ENCODE peak calls at places on chromosome 2, in four cellular contexts. One of them, this sample, is unnamed.

GRCh38 chr2:73859721-73860586 is 31.2 kb downstream of the STAMBP start:
- DNase-seq in stimulated activated CD4-positive, alpha-beta T cell treated with anti-CD3 and anti-CD28 coated beads, TNF-alpha, amount 100 ng/mL, for 4 hours: no peak
- DNase-seq in NCI-H1436 treated with DMSO at 0.1 percent for 48 hours: no peak
- DNase-seq in activated CD4-positive, CD25-positive, alpha-beta regulatory T cell: no peak
- DNase-seq in this sample: no peak

GRCh38 chr2:12213222-12213621 is 466.8 kb downstream of the LPIN1 start:
- DNase-seq in stimulated activated CD4-positive, alpha-beta T cell treated with anti-CD3 and anti-CD28 coated beads, TNF-alpha, amount 100 ng/mL, for 4 hours: no peak
- DNase-seq in NCI-H1436 treated with DMSO at 0.1 percent for 48 hours: no peak
- DNase-seq in activated CD4-positive, CD25-positive, alpha-beta regulatory T cell: no peak
- DNase-seq in this sample: no peak

GRCh38 chr2:240452471-240453256 is 17.2 kb downstream of the GPC1 start:
- DNase-seq in stimulated activated CD4-positive, alpha-beta T cell treated with anti-CD3 and anti-CD28 coated beads, TNF-alpha, amount 100 ng/mL, for 4 hours: no peak
- DNase-seq in NCI-H1436 treated with DMSO at 0.1 percent for 48 hours: no peak
- DNase-seq in activated CD4-positive, CD25-positive, alpha-beta regulatory T cell: no peak
- DNase-seq in this sample: no peak

GRCh38 chr2:197215988-197216979 is 94.3 kb downstream of the ANKRD44 start:
- DNase-seq in stimulated activated CD4-positive, alpha-beta T cell treated with anti-CD3 and anti-CD28 coated beads, TNF-alpha, amount 100 ng/mL, for 4 hours: no peak
- DNase-seq in NCI-H1436 treated with DMSO at 0.1 percent for 48 hours: no peak
- DNase-seq in activated CD4-positive, CD25-positive, alpha-beta regulatory T cell: no peak
- DNase-seq in this sample: no peak

GRCh38 chr2:94986392-94986963 is 39.0 kb upstream of the MAL start:
- DNase-seq in stimulated activated CD4-positive, alpha-beta T cell treated with anti-CD3 and anti-CD28 coated beads, TNF-alpha, amount 100 ng/mL, for 4 hours: no peak
- DNase-seq in NCI-H1436 treated with DMSO at 0.1 percent for 48 hours: no peak
- DNase-seq in activated CD4-positive, CD25-positive, alpha-beta regulatory T cell: no peak
- DNase-seq in this sample: no peak

GRCh38 chr2:187504312-187504921 is 49.8 kb downstream of the TFPI start:
- DNase-seq in stimulated activated CD4-positive, alpha-beta T cell treated with anti-CD3 and anti-CD28 coated beads, TNF-alpha, amount 100 ng/mL, for 4 hours: no peak
- DNase-seq in NCI-H1436 treated with DMSO at 0.1 percent for 48 hours: no peak
- DNase-seq in activated CD4-positive, CD25-positive, alpha-beta regulatory T cell: no peak
- DNase-seq in this sample: no peak

GRCh38 chr2:164681009-164681408 is 59.7 kb upstream of the GRB14 start:
- DNase-seq in stimulated activated CD4-positive, alpha-beta T cell treated with anti-CD3 and anti-CD28 coated beads, TNF-alpha, amount 100 ng/mL, for 4 hours: no peak
- DNase-seq in NCI-H1436 treated with DMSO at 0.1 percent for 48 hours: no peak
- DNase-seq in activated CD4-positive, CD25-positive, alpha-beta regulatory T cell: no peak
- DNase-seq in this sample: no peak

GRCh38 chr2:229445013-229445412 is 173.9 kb upstream of the PID1 start:
- DNase-seq in stimulated activated CD4-positive, alpha-beta T cell treated with anti-CD3 and anti-CD28 coated beads, TNF-alpha, amount 100 ng/mL, for 4 hours: no peak
- DNase-seq in NCI-H1436 treated with DMSO at 0.1 percent for 48 hours: no peak
- DNase-seq in activated CD4-positive, CD25-positive, alpha-beta regulatory T cell: no peak
- DNase-seq in this sample: no peak

GRCh38 chr2:47070920-47071824 is 83.9 kb downstream of the STPG4 start:
- DNase-seq in stimulated activated CD4-positive, alpha-beta T cell treated with anti-CD3 and anti-CD28 coated beads, TNF-alpha, amount 100 ng/mL, for 4 hours: no peak
- DNase-seq in NCI-H1436 treated with DMSO at 0.1 percent for 48 hours: no peak
- DNase-seq in activated CD4-positive, CD25-positive, alpha-beta regulatory T cell: no peak
- DNase-seq in this sample: peak

GRCh38 chr2:45452866-45453265 is 158.2 kb downstream of the SRBD1 start:
- DNase-seq in stimulated activated CD4-positive, alpha-beta T cell treated with anti-CD3 and anti-CD28 coated beads, TNF-alpha, amount 100 ng/mL, for 4 hours: no peak
- DNase-seq in NCI-H1436 treated with DMSO at 0.1 percent for 48 hours: no peak
- DNase-seq in activated CD4-positive, CD25-positive, alpha-beta regulatory T cell: no peak
- DNase-seq in this sample: no peak

GRCh38 chr2:26345284-26345553 is 724 bp upstream of the SELENOI start:
- DNase-seq in stimulated activated CD4-positive, alpha-beta T cell treated with anti-CD3 and anti-CD28 coated beads, TNF-alpha, amount 100 ng/mL, for 4 hours: no peak
- DNase-seq in NCI-H1436 treated with DMSO at 0.1 percent for 48 hours: no peak
- DNase-seq in activated CD4-positive, CD25-positive, alpha-beta regulatory T cell: no peak
- DNase-seq in this sample: no peak

GRCh38 chr2:36708119-36708741 is 11.7 kb downstream of the VIT start:
- DNase-seq in stimulated activated CD4-positive, alpha-beta T cell treated with anti-CD3 and anti-CD28 coated beads, TNF-alpha, amount 100 ng/mL, for 4 hours: no peak
- DNase-seq in NCI-H1436 treated with DMSO at 0.1 percent for 48 hours: no peak
- DNase-seq in activated CD4-positive, CD25-positive, alpha-beta regulatory T cell: no peak
- DNase-seq in this sample: no peak

GRCh38 chr2:219436491-219436890 is 1.8 kb downstream of the SPEG start:
- DNase-seq in stimulated activated CD4-positive, alpha-beta T cell treated with anti-CD3 and anti-CD28 coated beads, TNF-alpha, amount 100 ng/mL, for 4 hours: no peak
- DNase-seq in NCI-H1436 treated with DMSO at 0.1 percent for 48 hours: no peak
- DNase-seq in activated CD4-positive, CD25-positive, alpha-beta regulatory T cell: no peak
- DNase-seq in this sample: no peak

GRCh38 chr2:24210723-24211122 is 35.9 kb downstream of the FAM228A start:
- DNase-seq in stimulated activated CD4-positive, alpha-beta T cell treated with anti-CD3 and anti-CD28 coated beads, TNF-alpha, amount 100 ng/mL, for 4 hours: no peak
- DNase-seq in NCI-H1436 treated with DMSO at 0.1 percent for 48 hours: no peak
- DNase-seq in activated CD4-positive, CD25-positive, alpha-beta regulatory T cell: no peak
- DNase-seq in this sample: no peak

GRCh38 chr2:45649457-45649854 is 2.0 kb upstream of the PRKCE start:
- DNase-seq in stimulated activated CD4-positive, alpha-beta T cell treated with anti-CD3 and anti-CD28 coated beads, TNF-alpha, amount 100 ng/mL, for 4 hours: no peak
- DNase-seq in NCI-H1436 treated with DMSO at 0.1 percent for 48 hours: no peak
- DNase-seq in activated CD4-positive, CD25-positive, alpha-beta regulatory T cell: no peak
- DNase-seq in this sample: no peak

GRCh38 chr2:197128897-197129296 is 181.7 kb downstream of the ANKRD44 start:
- DNase-seq in stimulated activated CD4-positive, alpha-beta T cell treated with anti-CD3 and anti-CD28 coated beads, TNF-alpha, amount 100 ng/mL, for 4 hours: no peak
- DNase-seq in NCI-H1436 treated with DMSO at 0.1 percent for 48 hours: no peak
- DNase-seq in activated CD4-positive, CD25-positive, alpha-beta regulatory T cell: no peak
- DNase-seq in this sample: no peak

GRCh38 chr2:102335871-102336366 is 19.7 kb upstream of the IL18R1 start:
- DNase-seq in stimulated activated CD4-positive, alpha-beta T cell treated with anti-CD3 and anti-CD28 coated beads, TNF-alpha, amount 100 ng/mL, for 4 hours: no peak
- DNase-seq in NCI-H1436 treated with DMSO at 0.1 percent for 48 hours: no peak
- DNase-seq in activated CD4-positive, CD25-positive, alpha-beta regulatory T cell: no peak
- DNase-seq in this sample: no peak

GRCh38 chr2:185638771-185639170 is 99.8 kb upstream of the FSIP2 start:
- DNase-seq in stimulated activated CD4-positive, alpha-beta T cell treated with anti-CD3 and anti-CD28 coated beads, TNF-alpha, amount 100 ng/mL, for 4 hours: no peak
- DNase-seq in NCI-H1436 treated with DMSO at 0.1 percent for 48 hours: no peak
- DNase-seq in activated CD4-positive, CD25-positive, alpha-beta regulatory T cell: no peak
- DNase-seq in this sample: no peak

GRCh38 chr2:160614391-160614790 is 120.8 kb upstream of the RBMS1 start:
- DNase-seq in stimulated activated CD4-positive, alpha-beta T cell treated with anti-CD3 and anti-CD28 coated beads, TNF-alpha, amount 100 ng/mL, for 4 hours: no peak
- DNase-seq in NCI-H1436 treated with DMSO at 0.1 percent for 48 hours: no peak
- DNase-seq in activated CD4-positive, CD25-positive, alpha-beta regulatory T cell: no peak
- DNase-seq in this sample: no peak

GRCh38 chr2:195648780-195649179 is 8.2 kb upstream of the SLC39A10 start:
- DNase-seq in stimulated activated CD4-positive, alpha-beta T cell treated with anti-CD3 and anti-CD28 coated beads, TNF-alpha, amount 100 ng/mL, for 4 hours: no peak
- DNase-seq in NCI-H1436 treated with DMSO at 0.1 percent for 48 hours: no peak
- DNase-seq in activated CD4-positive, CD25-positive, alpha-beta regulatory T cell: no peak
- DNase-seq in this sample: no peak